ENCODE peak calls at places on chromosomes 16 and 17, in five cellular contexts. K is HEK293T; Q is progenitor cell of endocrine pancreas; I is activated effector memory CD4-positive, alpha-beta T cell treated with anti-CD3 and anti-CD28 coated beads, Interleukin-2, amount 50 U/mL, for 16 hours; A is T-helper 9 cell. F is an unnamed sample.

GRCh38 chr17:83062011-83062817 is 17.2 kb upstream of the METRNL start:
- DNase-seq in K (no peak), Q (peak; percentile 9), I (peak; percentile 60), A (no peak), F (no peak)

GRCh38 chr16:15701975-15702970 is 52.2 kb downstream of the NDE1 start:
- DNase-seq in K (no peak), Q (no peak), I (no peak), A (no peak), F (no peak)

GRCh38 chr16:76639685-76640289 is 362.6 kb downstream of the CNTNAP4 start:
- DNase-seq in K (peak; percentile 12), Q (no peak), I (no peak), A (no peak), F (no peak)

GRCh38 chr17:77516902-77517301 is 376.1 kb downstream of the SEC14L1 start:
- DNase-seq in K (no peak), Q (no peak), I (peak; percentile 74), A (no peak), F (no peak)

GRCh38 chr16:85652431-85653221 is 36.1 kb downstream of the GINS2 start:
- DNase-seq in K (peak; percentile 50), Q (no peak), I (no peak), A (no peak), F (no peak)

GRCh38 chr17:1908699-1909309 is 79.0 kb downstream of the RPA1 start:
- DNase-seq in K (peak; percentile 77), Q (peak; percentile 46), I (peak; percentile 64), A (peak; percentile 5), F (no peak)

GRCh38 chr17:67289174-67289876 is 44.3 kb upstream of the HELZ start:
- DNase-seq in K (no peak), Q (no peak), I (no peak), A (no peak), F (no peak)

GRCh38 chr16:20901441-20902112 is 1.0 kb downstream of the LYRM1 start:
- DNase-seq in K (peak; percentile 21), Q (peak; percentile 26), I (peak; percentile 64), A (no peak), F (peak; percentile 66)

GRCh38 chr17:44976198-44976597 is 8.1 kb upstream of the C1QL1 start:
- DNase-seq in K (no peak), Q (no peak), I (no peak), A (no peak), F (no peak)

GRCh38 chr16:70725912-70726828 is 40.3 kb upstream of the MTSS2 start:
- DNase-seq in K (no peak), Q (no peak), I (no peak), A (no peak), F (no peak)

GRCh38 chr17:64531955-64532371 is 25.2 kb downstream of the CEP95 start:
- DNase-seq in K (no peak), Q (no peak), I (no peak), A (no peak), F (no peak)

GRCh38 chr17:74430706-74431567 is 951 bp upstream of the GPRC5C start:
- DNase-seq in K (peak; percentile 63), Q (peak; percentile 84), I (no peak), A (no peak), F (no peak)

GRCh38 chr16:75317101-75317522 is 65.7 kb upstream of the BCAR1 start:
- DNase-seq in K (no peak), Q (no peak), I (no peak), A (no peak), F (no peak)

GRCh38 chr16:47728229-47728628 is 267.1 kb downstream of the PHKB start:
- DNase-seq in K (no peak), Q (no peak), I (no peak), A (no peak), F (peak; percentile 43)

GRCh38 chr17:17151055-17151454 is 55.1 kb downstream of the PLD6 start:
- DNase-seq in K (no peak), Q (no peak), I (no peak), A (no peak), F (no peak)

GRCh38 chr16:30721167-30721566 is 22.2 kb downstream of the SRCAP start:
- DNase-seq in K (no peak), Q (no peak), I (no peak), A (no peak), F (no peak)

GRCh38 chr16:14373901-14374300 is 256.2 kb downstream of the PARN start:
- DNase-seq in K (no peak), Q (no peak), I (no peak), A (no peak), F (no peak)

GRCh38 chr17:82391496-82392066 is 20.0 kb downstream of the UTS2R start:
- DNase-seq in K (no peak), Q (no peak), I (no peak), A (no peak), F (no peak)

GRCh38 chr17:15261818-15262290 is 3.3 kb downstream of the PMP22 start:
- DNase-seq in K (no peak), Q (no peak), I (no peak), A (no peak), F (no peak)

GRCh38 chr17:42459256-42459982 is 741 bp downstream of the ATP6V0A1 start:
- DNase-seq in K (peak; percentile 52), Q (no peak), I (peak; percentile 69), A (no peak), F (peak; percentile 19)

GRCh38 chr17:38601539-38602351 is 4.0 kb downstream of the SRCIN1 start:
- DNase-seq in K (no peak), Q (no peak), I (no peak), A (no peak), F (no peak)

GRCh38 chr17:82214012-82214628 is 1.5 kb upstream of the CCDC57 start:
- DNase-seq in K (no peak), Q (no peak), I (no peak), A (no peak), F (no peak)